ENCODE peak calls at places on chromosomes 3 and 15, in four cellular contexts. S is GM12878, J is K562, R is HepG2. T is an unnamed sample.

GRCh38 chr3:127531821-127532220 is 58.7 kb downstream of the TPRA1 start:
- DNase-seq in S (no peak), R (no peak), J (no peak), T (no peak)

GRCh38 chr3:57691411-57692133 is 1.3 kb downstream of the DENND6A start:
- DNase-seq in S (no peak), R (no peak), J (no peak), T (no peak)

GRCh38 chr3:195070321-195070720 is 200.6 kb downstream of the XXYLT1 start:
- DNase-seq in J (no peak), S (no peak), R (no peak), T (no peak)

GRCh38 chr15:48472756-48473155 is 141.5 kb downstream of the DUT start:
- DNase-seq in J (no peak), S (no peak), R (no peak), T (no peak)

GRCh38 chr3:35857004-35857403 is 217.7 kb downstream of the ARPP21 start:
- DNase-seq in J (no peak), R (no peak), S (no peak), T (no peak)

GRCh38 chr3:120418866-120419490 is 31.8 kb downstream of the FSTL1 start:
- DNase-seq in J (no peak), R (peak; percentile 76), S (no peak), T (peak; percentile 53)

GRCh38 chr3:44039006-44039405 is 202.7 kb upstream of the TOPAZ1 start:
- DNase-seq in R (no peak), S (no peak), J (no peak), T (no peak)

GRCh38 chr15:89823836-89824606 is 9.4 kb upstream of the ANPEP start:
- DNase-seq in R (no peak), J (no peak), S (no peak), T (no peak)

GRCh38 chr3:189166334-189166733 is 5.4 kb upstream of the TPRG1 start:
- DNase-seq in R (no peak), J (no peak), S (no peak), T (no peak)

GRCh38 chr3:180402463-180403073 is 199.4 kb upstream of the TTC14 start:
- DNase-seq in R (no peak), J (no peak), S (no peak), T (no peak)

GRCh38 chr3:44104668-44105321 is 136.9 kb upstream of the TOPAZ1 start:
- DNase-seq in R (no peak), J (no peak), S (peak; percentile 81), T (no peak)

GRCh38 chr3:153232737-153233330 is 70.8 kb downstream of the RAP2B start:
- DNase-seq in J (no peak), R (no peak), S (no peak), T (no peak)

GRCh38 chr3:20999661-21000060 is 751.3 kb downstream of the ZNF385D start:
- DNase-seq in J (no peak), R (no peak), S (no peak), T (no peak)

GRCh38 chr3:141360888-141361598 is 7.3 kb upstream of the ZBTB38 start:
- DNase-seq in J (peak; percentile 50), R (peak; percentile 98), S (no peak), T (peak; percentile 69)

GRCh38 chr3:146903927-146904326 is 298.8 kb upstream of the PLSCR5 start:
- DNase-seq in R (no peak), J (no peak), S (no peak), T (no peak)

GRCh38 chr3:123627673-123628670 is 43.1 kb upstream of the HACD2 start:
- DNase-seq in S (no peak), J (no peak), R (no peak), T (no peak)

GRCh38 chr3:20645340-20645739 is 459.3 kb upstream of the SGO1 start:
- DNase-seq in R (no peak), S (no peak), J (no peak), T (no peak)

GRCh38 chr15:33789141-33789540 is 179.2 kb upstream of the CHRM5 start:
- DNase-seq in S (no peak), R (no peak), J (no peak), T (peak; percentile 6)

GRCh38 chr3:46449755-46450552 is 14.8 kb downstream of the LTF start:
- DNase-seq in R (no peak), J (peak; percentile 74), S (no peak), T (peak; percentile 56)

GRCh38 chr3:42771271-42771670 is 1.8 kb downstream of the CCDC13 start:
- DNase-seq in J (no peak), R (no peak), S (no peak), T (no peak)

GRCh38 chr3:167008765-167009164 is 371.3 kb downstream of the ZBBX start:
- DNase-seq in R (no peak), J (no peak), S (no peak), T (no peak)

GRCh38 chr3:173660645-173661299 is 263.2 kb downstream of the NLGN1 start:
- DNase-seq in J (no peak), S (no peak), R (no peak), T (no peak)

GRCh38 chr3:56355570-56356185 is 112.6 kb downstream of the ERC2 start:
- DNase-seq in J (no peak), S (no peak), R (peak; percentile 7), T (no peak)

GRCh38 chr3:110856916-110857315 is 214.7 kb upstream of the NECTIN3 start:
- DNase-seq in J (no peak), R (no peak), S (no peak), T (no peak)
- TF ChIP-seq TARDBP in J (no peak), R (no peak), S (no peak), T (no peak)

GRCh38 chr15:29871401-29871800 is 49.1 kb upstream of the TJP1 start:
- DNase-seq in S (no peak), J (no peak), R (no peak), T (no peak)
- TF ChIP-seq TARDBP in S (no peak), J (no peak), R (no peak), T (no peak)

GRCh38 chr3:160163259-160163878 is 61.9 kb upstream of the C3orf80 start:
- DNase-seq in R (peak; percentile 4), S (no peak), J (no peak), T (peak; percentile 20)
- TF ChIP-seq TARDBP in R (no peak), S (no peak), J (no peak), T (no peak)

GRCh38 chr3:108953210-108953609 is 469 bp downstream of the GUCA1C start:
- DNase-seq in S (no peak), R (no peak), J (no peak), T (no peak)
- TF ChIP-seq TARDBP in S (no peak), R (no peak), J (no peak), T (no peak)

GRCh38 chr15:83365370-83365938 is 81.0 kb upstream of the BNC1 start:
- DNase-seq in R (no peak), S (no peak), J (no peak), T (peak; percentile 57)
- TF ChIP-seq TARDBP in R (no peak), S (no peak), J (no peak), T (no peak)

GRCh38 chr15:90838544-90838943 is 29.8 kb upstream of the FURIN start:
- DNase-seq in S (no peak), J (no peak), R (no peak), T (no peak)

GRCh38 chr15:90837052-90837621 is 31.3 kb upstream of the FURIN start:
- DNase-seq in J (no peak), R (no peak), S (no peak), T (no peak)

GRCh38 chr15:90838066-90838465 is 30.3 kb upstream of the FURIN start:
- DNase-seq in R (no peak), J (no peak), S (no peak), T (no peak)

GRCh38 chr15:90834626-90835025 is 33.8 kb upstream of the FURIN start:
- DNase-seq in J (no peak), R (no peak), S (no peak), T (no peak)

GRCh38 chr15:90836296-90836871 is 32.0 kb upstream of the FURIN start:
- DNase-seq in S (no peak), J (peak; percentile 66), R (peak; percentile 53), T (no peak)
- TF ChIP-seq TARDBP in S (no peak), J (no peak), R (no peak), T (no peak)

GRCh38 chr3:129016366-129016724 is 15.2 kb downstream of the EFCC1 start:
- DNase-seq in S (no peak), J (no peak), R (peak; percentile 39), T (no peak)

GRCh38 chr3:129014793-129015345 is 13.8 kb downstream of the EFCC1 start:
- DNase-seq in J (no peak), R (no peak), S (no peak), T (no peak)

GRCh38 chr3:129016725-129017530 is 15.8 kb downstream of the EFCC1 start:
- DNase-seq in J (peak; percentile 42), S (no peak), R (no peak), T (no peak)

GRCh38 chr3:129014148-129014547 is 13.0 kb downstream of the EFCC1 start:
- DNase-seq in J (no peak), R (no peak), S (no peak), T (no peak)

GRCh38 chr3:129015388-129016105 is 14.4 kb downstream of the EFCC1 start:
- DNase-seq in S (no peak), R (no peak), J (peak; percentile 49), T (no peak)
- TF ChIP-seq TARDBP in S (no peak), R (no peak), J (no peak), T (no peak)

T was measured in HEK293T.